ENCODE peak calls at places on chromosomes 3 and 15, in seven cellular contexts. One of them, this sample, is unnamed.
A peak's percentile ranks its signal among the peaks of the same experiment; 100 is the strongest.

GRCh38 chr3:134054231-134054630 is 24.5 kb upstream of the SLCO2A1 start:
- DNase-seq in neural progenitor cell: no peak
- DNase-seq in IMR-90: no peak
- DNase-seq in stomach: no peak
- DNase-seq in OCI-LY7: no peak
- DNase-seq in endodermal cell: peak; percentile 16
- DNase-seq in AG04450: no peak
- DNase-seq in this sample: peak; percentile 58

GRCh38 chr3:14717307-14717706 is 42.4 kb downstream of the C3orf20 start:
- DNase-seq in neural progenitor cell: no peak
- DNase-seq in IMR-90: no peak
- DNase-seq in stomach: no peak
- DNase-seq in OCI-LY7: no peak
- DNase-seq in endodermal cell: no peak
- DNase-seq in AG04450: no peak
- DNase-seq in this sample: no peak

GRCh38 chr3:160296591-160296990 is 71.4 kb downstream of the C3orf80 start:
- DNase-seq in neural progenitor cell: no peak
- DNase-seq in IMR-90: peak; percentile 28
- DNase-seq in stomach: no peak
- DNase-seq in OCI-LY7: no peak
- DNase-seq in endodermal cell: no peak
- DNase-seq in AG04450: no peak
- DNase-seq in this sample: peak; percentile 17

GRCh38 chr15:91611924-91612323 is 241.6 kb upstream of the SLCO3A1 start:
- DNase-seq in neural progenitor cell: no peak
- DNase-seq in IMR-90: no peak
- DNase-seq in stomach: no peak
- DNase-seq in OCI-LY7: no peak
- DNase-seq in endodermal cell: no peak
- DNase-seq in AG04450: no peak
- DNase-seq in this sample: no peak

GRCh38 chr15:70650567-70650966 is 112.8 kb downstream of the UACA start:
- DNase-seq in neural progenitor cell: no peak
- DNase-seq in IMR-90: no peak
- DNase-seq in stomach: no peak
- DNase-seq in OCI-LY7: no peak
- DNase-seq in endodermal cell: no peak
- DNase-seq in AG04450: no peak
- DNase-seq in this sample: no peak

GRCh38 chr3:78967061-78967460 is 800.7 kb downstream of the ROBO1 start:
- DNase-seq in neural progenitor cell: no peak
- DNase-seq in IMR-90: peak; percentile 12
- DNase-seq in stomach: no peak
- DNase-seq in OCI-LY7: no peak
- DNase-seq in endodermal cell: no peak
- DNase-seq in AG04450: no peak
- DNase-seq in this sample: no peak

GRCh38 chr15:66702770-66703539 is 919 bp downstream of the SMAD6 start:
- DNase-seq in neural progenitor cell: peak; percentile 69
- DNase-seq in IMR-90: no peak
- DNase-seq in stomach: peak; percentile 36
- DNase-seq in OCI-LY7: peak; percentile 46
- DNase-seq in endodermal cell: peak; percentile 68
- DNase-seq in AG04450: no peak
- DNase-seq in this sample: peak; percentile 51

GRCh38 chr15:34799149-34799824 is 3.9 kb upstream of the ACTC1 start:
- DNase-seq in neural progenitor cell: peak; percentile 56
- DNase-seq in IMR-90: no peak
- DNase-seq in stomach: peak; percentile 55
- DNase-seq in OCI-LY7: no peak
- DNase-seq in endodermal cell: peak; percentile 71
- DNase-seq in AG04450: no peak
- DNase-seq in this sample: peak; percentile 68

GRCh38 chr3:141399979-141400971 is 32.0 kb downstream of the ZBTB38 start:
- DNase-seq in neural progenitor cell: peak; percentile 64
- DNase-seq in IMR-90: no peak
- DNase-seq in stomach: no peak
- DNase-seq in OCI-LY7: no peak
- DNase-seq in endodermal cell: no peak
- DNase-seq in AG04450: no peak
- DNase-seq in this sample: peak; percentile 42

GRCh38 chr3:29164825-29165224 is 116.0 kb upstream of the RBMS3 start:
- DNase-seq in neural progenitor cell: no peak
- DNase-seq in IMR-90: no peak
- DNase-seq in stomach: no peak
- DNase-seq in OCI-LY7: no peak
- DNase-seq in endodermal cell: no peak
- DNase-seq in AG04450: no peak
- DNase-seq in this sample: no peak

GRCh38 chr3:129226374-129226773 is 23.0 kb upstream of the COPG1 start:
- DNase-seq in neural progenitor cell: no peak
- DNase-seq in IMR-90: peak; percentile 95
- DNase-seq in stomach: peak; percentile 65
- DNase-seq in OCI-LY7: no peak
- DNase-seq in endodermal cell: no peak
- DNase-seq in AG04450: no peak
- DNase-seq in this sample: peak; percentile 81

GRCh38 chr15:51022206-51022605 is 72.5 kb downstream of the TNFAIP8L3 start:
- DNase-seq in neural progenitor cell: no peak
- DNase-seq in IMR-90: peak; percentile 3
- DNase-seq in stomach: no peak
- DNase-seq in OCI-LY7: no peak
- DNase-seq in endodermal cell: no peak
- DNase-seq in AG04450: no peak
- DNase-seq in this sample: no peak

GRCh38 chr15:64855206-64856000 is 13.7 kb downstream of the PLEKHO2 start:
- DNase-seq in neural progenitor cell: peak; percentile 1
- DNase-seq in IMR-90: peak; percentile 65
- DNase-seq in stomach: no peak
- DNase-seq in OCI-LY7: no peak
- DNase-seq in endodermal cell: peak; percentile 37
- DNase-seq in AG04450: no peak
- DNase-seq in this sample: no peak

GRCh38 chr15:64851503-64851840 is 9.8 kb downstream of the PLEKHO2 start:
- DNase-seq in neural progenitor cell: peak; percentile 32
- DNase-seq in IMR-90: peak; percentile 93
- DNase-seq in stomach: no peak
- DNase-seq in OCI-LY7: no peak
- DNase-seq in endodermal cell: peak; percentile 67
- DNase-seq in AG04450: peak; percentile 84
- DNase-seq in this sample: no peak

GRCh38 chr15:64854526-64854925 is 12.8 kb downstream of the PLEKHO2 start:
- DNase-seq in neural progenitor cell: peak; percentile 1
- DNase-seq in IMR-90: no peak
- DNase-seq in stomach: no peak
- DNase-seq in OCI-LY7: no peak
- DNase-seq in endodermal cell: no peak
- DNase-seq in AG04450: no peak
- DNase-seq in this sample: no peak

GRCh38 chr15:64856429-64857145 is 14.9 kb downstream of the PLEKHO2 start:
- DNase-seq in neural progenitor cell: peak; percentile 64
- DNase-seq in IMR-90: peak; percentile 80
- DNase-seq in stomach: no peak
- DNase-seq in OCI-LY7: no peak
- DNase-seq in endodermal cell: peak; percentile 53
- DNase-seq in AG04450: no peak
- DNase-seq in this sample: peak; percentile 76

DNA sequence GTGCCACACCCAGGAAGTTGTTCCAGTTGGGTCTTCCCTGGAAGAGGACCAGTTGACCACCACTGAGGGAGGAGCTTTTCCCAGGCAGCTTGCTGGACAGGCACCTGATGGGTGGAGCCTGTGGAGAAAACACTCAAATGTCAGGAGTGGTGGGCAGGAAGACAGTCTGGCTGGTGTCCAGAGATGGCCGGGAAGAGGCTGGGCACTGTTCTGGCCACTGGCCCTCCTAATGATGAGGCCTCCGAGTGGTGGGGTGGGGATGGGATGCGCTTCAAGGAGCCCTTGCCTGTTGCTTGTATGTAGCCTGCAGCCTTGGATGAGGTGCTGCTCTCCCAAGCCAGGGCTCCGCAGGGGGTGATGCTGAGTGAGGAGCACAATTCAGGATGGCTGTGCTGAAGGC is 12.3 kb downstream of the PLEKHO2 start:
- DNase-seq in neural progenitor cell: peak; percentile 1
- DNase-seq in IMR-90: no peak
- DNase-seq in stomach: no peak
- DNase-seq in OCI-LY7: no peak
- DNase-seq in endodermal cell: peak; percentile 37
- DNase-seq in AG04450: no peak
- DNase-seq in this sample: peak; percentile 61
- H3K27ac ChIP-seq in neural progenitor cell: no peak overlapping the region
- H3K27ac ChIP-seq in IMR-90: peak overlapping the region; percentile 96
- H3K27ac ChIP-seq in stomach: no peak overlapping the region
- H3K27ac ChIP-seq in OCI-LY7: no peak overlapping the region
- H3K27ac ChIP-seq in endodermal cell: no peak overlapping the region
- H3K27ac ChIP-seq in AG04450: peak overlapping the region; percentile 65
- H3K27ac ChIP-seq in this sample: no peak overlapping the region

DNA sequence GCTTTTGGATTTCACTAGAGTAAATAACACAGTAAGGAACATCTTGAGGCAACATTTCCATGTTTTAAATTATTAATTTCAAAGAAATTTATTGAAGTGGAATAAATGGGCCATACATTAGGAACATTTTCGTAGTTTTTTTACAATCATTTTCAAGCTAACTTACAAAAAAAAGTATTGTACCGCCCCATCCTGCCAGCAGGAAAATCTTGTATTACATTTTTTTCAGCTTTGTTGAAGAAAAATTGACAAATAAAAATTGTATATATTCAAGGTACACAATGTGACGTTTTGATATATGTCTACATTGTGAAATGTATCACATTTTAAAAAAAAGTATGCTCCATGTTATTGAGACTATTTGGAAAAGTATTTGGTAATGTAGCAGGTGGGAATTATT is 1001.9 kb upstream of the NR2F2 start:
- DNase-seq in neural progenitor cell: no peak
- DNase-seq in IMR-90: no peak
- DNase-seq in stomach: no peak
- DNase-seq in OCI-LY7: no peak
- DNase-seq in endodermal cell: no peak
- DNase-seq in AG04450: no peak
- DNase-seq in this sample: no peak
- H3K4me3 ChIP-seq in neural progenitor cell: no peak overlapping the region
- H3K4me3 ChIP-seq in IMR-90: no peak overlapping the region
- H3K4me3 ChIP-seq in stomach: no peak overlapping the region
- H3K4me3 ChIP-seq in OCI-LY7: no peak overlapping the region
- H3K4me3 ChIP-seq in endodermal cell: no peak overlapping the region
- H3K4me3 ChIP-seq in AG04450: no peak overlapping the region
- H3K4me3 ChIP-seq in this sample: no peak overlapping the region

GRCh38 chr3:52041118-52041847 is 15.1 kb downstream of the DUSP7 start:
- DNase-seq in neural progenitor cell: peak; percentile 65
- DNase-seq in IMR-90: no peak
- DNase-seq in stomach: no peak
- DNase-seq in OCI-LY7: no peak
- DNase-seq in endodermal cell: peak; percentile 74
- DNase-seq in AG04450: no peak
- DNase-seq in this sample: no peak
- TF ChIP-seq CTCF in neural progenitor cell: peak; percentile 42
- TF ChIP-seq CTCF in IMR-90: peak; percentile 32
- TF ChIP-seq CTCF in stomach: no peak
- TF ChIP-seq CTCF in OCI-LY7: peak; percentile 43
- TF ChIP-seq CTCF in endodermal cell: peak; percentile 66
- TF ChIP-seq CTCF in AG04450: peak; percentile 44
- TF ChIP-seq CTCF in this sample: peak; percentile 21

DNA sequence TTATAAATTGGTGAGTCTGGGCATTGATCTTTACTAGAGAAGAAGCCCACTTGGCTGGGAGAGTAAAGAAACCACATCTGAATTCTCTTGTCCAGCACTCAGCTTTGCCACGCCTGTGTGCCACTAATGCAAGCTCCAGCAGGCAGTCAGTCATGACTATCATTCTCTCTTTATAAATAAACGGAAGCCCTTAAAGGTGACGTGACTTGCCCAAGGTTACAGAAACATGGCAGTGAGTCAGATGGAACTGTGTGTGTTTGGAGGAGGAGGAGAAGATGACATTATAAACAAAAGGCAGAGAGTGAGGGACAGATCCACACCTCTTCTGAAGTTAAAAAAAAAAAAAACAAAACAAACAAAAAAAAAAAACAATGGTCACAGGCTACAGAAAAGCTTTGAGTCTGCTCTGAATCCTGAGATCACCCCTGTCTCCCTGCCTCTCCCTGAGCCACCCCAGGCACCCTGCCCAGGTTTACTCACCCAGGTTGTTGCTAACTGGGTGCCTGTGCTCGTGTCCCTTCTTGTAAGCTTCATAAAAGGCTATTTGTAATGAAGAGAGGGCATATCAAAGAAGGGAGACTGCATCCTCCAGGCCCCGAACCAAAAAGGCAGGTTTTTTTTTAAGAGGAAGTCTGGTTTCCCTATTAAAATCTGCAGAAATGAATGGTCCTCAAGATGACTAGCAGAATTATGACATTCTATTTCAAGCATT is 119.7 kb upstream of the PHLDB2 start:
- DNase-seq in neural progenitor cell: no peak
- DNase-seq in IMR-90: peak; percentile 88
- DNase-seq in stomach: peak; percentile 52
- DNase-seq in OCI-LY7: no peak
- DNase-seq in endodermal cell: no peak
- DNase-seq in AG04450: no peak
- DNase-seq in this sample: no peak
- H3K27ac ChIP-seq in neural progenitor cell: no peak overlapping the region
- H3K27ac ChIP-seq in IMR-90: no peak overlapping the region
- H3K27ac ChIP-seq in stomach: no peak overlapping the region
- H3K27ac ChIP-seq in OCI-LY7: no peak overlapping the region
- H3K27ac ChIP-seq in endodermal cell: no peak overlapping the region
- H3K27ac ChIP-seq in AG04450: no peak overlapping the region
- H3K27ac ChIP-seq in this sample: no peak overlapping the region

GRCh38 chr15:57301307-57301706 is 75.0 kb upstream of the CGNL1 start:
- DNase-seq in neural progenitor cell: no peak
- DNase-seq in IMR-90: no peak
- DNase-seq in stomach: no peak
- DNase-seq in OCI-LY7: no peak
- DNase-seq in endodermal cell: no peak
- DNase-seq in AG04450: no peak
- DNase-seq in this sample: no peak
- H3K4me3 ChIP-seq in neural progenitor cell: no peak overlapping the region
- H3K4me3 ChIP-seq in IMR-90: no peak overlapping the region
- H3K4me3 ChIP-seq in stomach: no peak overlapping the region
- H3K4me3 ChIP-seq in OCI-LY7: no peak overlapping the region
- H3K4me3 ChIP-seq in endodermal cell: no peak overlapping the region
- H3K4me3 ChIP-seq in AG04450: no peak overlapping the region
- H3K4me3 ChIP-seq in this sample: no peak overlapping the region

GRCh38 chr3:62184559-62184958 is 188.8 kb downstream of the FEZF2 start:
- DNase-seq in neural progenitor cell: no peak
- DNase-seq in IMR-90: no peak
- DNase-seq in stomach: no peak
- DNase-seq in OCI-LY7: no peak
- DNase-seq in endodermal cell: no peak
- DNase-seq in AG04450: no peak
- DNase-seq in this sample: no peak

GRCh38 chr3:62188547-62189375 is 184.6 kb downstream of the FEZF2 start:
- DNase-seq in neural progenitor cell: peak; percentile 86
- DNase-seq in IMR-90: peak; percentile 75
- DNase-seq in stomach: peak; percentile 76
- DNase-seq in OCI-LY7: peak; percentile 69
- DNase-seq in endodermal cell: peak; percentile 89
- DNase-seq in AG04450: peak; percentile 54
- DNase-seq in this sample: peak; percentile 82

GRCh38 chr3:62189376-62189698 is 184.0 kb downstream of the FEZF2 start:
- DNase-seq in neural progenitor cell: no peak
- DNase-seq in IMR-90: no peak
- DNase-seq in stomach: no peak
- DNase-seq in OCI-LY7: no peak
- DNase-seq in endodermal cell: no peak
- DNase-seq in AG04450: no peak
- DNase-seq in this sample: no peak

GRCh38 chr3:62183087-62183486 is 190.3 kb downstream of the FEZF2 start:
- DNase-seq in neural progenitor cell: no peak
- DNase-seq in IMR-90: no peak
- DNase-seq in stomach: no peak
- DNase-seq in OCI-LY7: no peak
- DNase-seq in endodermal cell: no peak
- DNase-seq in AG04450: no peak
- DNase-seq in this sample: no peak

GRCh38 chr3:62186967-62187366 is 186.4 kb downstream of the FEZF2 start:
- DNase-seq in neural progenitor cell: peak; percentile 48
- DNase-seq in IMR-90: peak; percentile 31
- DNase-seq in stomach: no peak
- DNase-seq in OCI-LY7: peak; percentile 14
- DNase-seq in endodermal cell: peak; percentile 67
- DNase-seq in AG04450: no peak
- DNase-seq in this sample: peak; percentile 36
- TF ChIP-seq CTCF in neural progenitor cell: peak; percentile 61
- TF ChIP-seq CTCF in IMR-90: peak; percentile 45
- TF ChIP-seq CTCF in stomach: no peak
- TF ChIP-seq CTCF in OCI-LY7: peak; percentile 64
- TF ChIP-seq CTCF in endodermal cell: peak; percentile 73
- TF ChIP-seq CTCF in AG04450: peak; percentile 66
- TF ChIP-seq CTCF in this sample: peak; percentile 51

This sample was measured in cardiac muscle cell.